ENCODE peak calls at places on chromosomes 16 and 17, in eight cellular contexts. N is endothelial cell of umbilical vein, V is MM.1S, D is IMR-90, P is PC-9, M is mammary epithelial cell, A is fibroblast of lung, T is PC-3. J is an unnamed sample. For H3K9me3, the result is how much of the 10 kb centered on the place peaks cover.

GRCh38 chr17:14341866-14342265 is 41.0 kb downstream of the HS3ST3B1 start:
- DNase-seq in P (no peak), V (no peak), M (no peak), N (no peak), A (no peak), D (no peak), T (no peak), J (no peak)

GRCh38 chr16:85433477-85433876 is 179.6 kb upstream of the GSE1 start:
- DNase-seq in D (no peak), V (no peak), N (no peak), T (no peak), M (no peak), P (no peak), A (no peak), J (no peak)

GRCh38 chr16:87235810-87236515 is 81.2 kb downstream of the C16orf95 start:
- DNase-seq in N (no peak), V (no peak), M (no peak), T (no peak), A (no peak), D (no peak), P (no peak), J (peak)

GRCh38 chr16:22977294-22977697 is 163.3 kb downstream of the HS3ST2 start:
- DNase-seq in A (no peak), D (no peak), T (peak), P (no peak), M (peak), N (peak), V (peak), J (no peak)

GRCh38 chr16:17887963-17888362 is 417.2 kb upstream of the XYLT1 start:
- DNase-seq in V (no peak), M (no peak), D (no peak), T (no peak), P (no peak), N (no peak), A (no peak), J (no peak)

GRCh38 chr17:59418732-59419166 is 87.3 kb downstream of the YPEL2 start:
- DNase-seq in N (no peak), T (no peak), A (no peak), P (no peak), V (no peak), D (no peak), M (no peak), J (no peak)

GRCh38 chr17:75638893-75639292 is 5.7 kb downstream of the SMIM5 start:
- DNase-seq in N (no peak), V (no peak), M (no peak), A (no peak), D (no peak), P (no peak), T (no peak), J (no peak)

GRCh38 chr17:3536736-3537135 is 20.9 kb downstream of the TRPV3 start:
- DNase-seq in D (no peak), P (no peak), M (no peak), V (no peak), A (no peak), T (no peak), N (no peak), J (no peak)

GRCh38 chr17:50056961-50057330 is 1.0 kb downstream of the ITGA3 start:
- DNase-seq in M (peak), P (peak), A (peak), N (peak), D (peak), V (no peak), T (peak), J (no peak)

GRCh38 chr17:54780238-54780637 is 120.4 kb upstream of the TOM1L1 start:
- DNase-seq in T (no peak), M (no peak), P (no peak), D (no peak), N (no peak), V (no peak), A (no peak), J (no peak)

GRCh38 chr17:69884361-69884760 is 190.7 kb upstream of the KCNJ16 start:
- DNase-seq in A (no peak), N (no peak), V (no peak), D (no peak), M (no peak), T (no peak), P (no peak), J (no peak)

GRCh38 chr17:64736804-64737492 is 74.8 kb upstream of the SMURF2 start:
- DNase-seq in M (peak), A (peak), D (peak), T (peak), V (peak), P (peak), N (peak), J (peak)

GRCh38 chr17:5843366-5844026 is 226.7 kb upstream of the WSCD1 start:
- DNase-seq in T (no peak), M (no peak), D (no peak), V (no peak), A (no peak), N (no peak), P (no peak), J (no peak)

GRCh38 chr16:88673685-88674398 is 11.0 kb upstream of the MVD start:
- DNase-seq in A (no peak), V (no peak), P (no peak), M (no peak), N (no peak), T (no peak), D (no peak), J (no peak)

GRCh38 chr17:57406131-57406980 is 150.0 kb downstream of the MSI2 start:
- DNase-seq in N (no peak), D (peak), M (no peak), P (no peak), A (peak), T (peak), V (no peak), J (peak)

GRCh38 chr17:71631483-71631882 is 489.3 kb upstream of the SOX9 start:
- DNase-seq in P (peak), N (no peak), D (peak), A (no peak), V (no peak), T (peak), M (peak), J (no peak)

GRCh38 chr17:82831041-82831817 is 8.6 kb downstream of the ZNF750 start:
- DNase-seq in M (no peak), N (no peak), V (no peak), P (no peak), T (no peak), D (no peak), A (no peak), J (no peak)

GRCh38 chr16:1346422-1347285 is 5.0 kb downstream of the TSR3 start:
- DNase-seq in A (no peak), D (no peak), M (no peak), T (no peak), P (no peak), V (no peak), N (no peak), J (no peak)

GRCh38 chr16:70778901-70779309 is 22.1 kb downstream of the VAC14 start:
- DNase-seq in A (peak), D (peak), P (peak), N (peak), V (no peak), M (peak), T (peak), J (no peak)

GRCh38 chr17:50169121-50169764 is 3.4 kb downstream of the SGCA start:
- DNase-seq in P (peak), V (peak), D (peak), M (peak), N (peak), T (peak), A (peak), J (peak)

GRCh38 chr17:80424261-80424660 is 9.3 kb downstream of the ENDOV start:
- DNase-seq in P (no peak), M (no peak), V (peak), A (no peak), T (no peak), N (no peak), D (no peak), J (no peak)

GRCh38 chr17:7974638-7975131 is 27.7 kb upstream of the GUCY2D start:
- DNase-seq in A (no peak), N (no peak), M (no peak), D (no peak), P (no peak), V (no peak), T (no peak), J (no peak)

GRCh38 chr16:68374251-68374805 is 63.5 kb downstream of the PRMT7 start:
- DNase-seq in D (no peak), P (no peak), A (no peak), V (no peak), T (no peak), M (no peak), N (no peak), J (no peak)

GRCh38 chr17:32903774-32904673 is 23.9 kb upstream of the TMEM98 start:
- DNase-seq in P (no peak), A (no peak), T (no peak), V (no peak), D (no peak), N (no peak), M (no peak), J (no peak)

DNA sequence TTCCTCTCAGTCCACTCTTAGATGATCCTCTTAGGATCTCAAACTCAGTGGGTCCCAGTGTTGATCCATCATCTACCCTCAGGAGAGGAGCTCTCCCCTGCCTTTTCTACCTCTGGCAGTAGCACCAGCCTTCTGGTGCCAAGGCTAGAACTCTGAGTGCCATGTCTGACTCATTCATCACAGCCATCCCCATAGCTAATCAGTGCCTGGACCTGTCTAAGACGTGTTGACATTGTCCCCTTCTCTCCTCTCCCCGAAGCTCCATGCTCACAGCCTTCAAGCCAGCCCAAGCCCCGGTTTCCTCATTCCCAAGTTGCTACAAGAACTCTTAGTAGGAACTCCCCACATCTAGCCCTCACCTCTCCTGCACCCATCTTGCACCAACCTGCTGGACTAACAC is 73.5 kb upstream of the GRIN2A start:
- DNase-seq in D (no peak), N (no peak), M (no peak), A (no peak), T (no peak), V (no peak), P (no peak), J (no peak)
- H2AFZ ChIP-seq in D (no peak), N (no peak), M (peak), A (no peak), T (no peak), V (no peak), P (no peak), J (no peak)

DNA sequence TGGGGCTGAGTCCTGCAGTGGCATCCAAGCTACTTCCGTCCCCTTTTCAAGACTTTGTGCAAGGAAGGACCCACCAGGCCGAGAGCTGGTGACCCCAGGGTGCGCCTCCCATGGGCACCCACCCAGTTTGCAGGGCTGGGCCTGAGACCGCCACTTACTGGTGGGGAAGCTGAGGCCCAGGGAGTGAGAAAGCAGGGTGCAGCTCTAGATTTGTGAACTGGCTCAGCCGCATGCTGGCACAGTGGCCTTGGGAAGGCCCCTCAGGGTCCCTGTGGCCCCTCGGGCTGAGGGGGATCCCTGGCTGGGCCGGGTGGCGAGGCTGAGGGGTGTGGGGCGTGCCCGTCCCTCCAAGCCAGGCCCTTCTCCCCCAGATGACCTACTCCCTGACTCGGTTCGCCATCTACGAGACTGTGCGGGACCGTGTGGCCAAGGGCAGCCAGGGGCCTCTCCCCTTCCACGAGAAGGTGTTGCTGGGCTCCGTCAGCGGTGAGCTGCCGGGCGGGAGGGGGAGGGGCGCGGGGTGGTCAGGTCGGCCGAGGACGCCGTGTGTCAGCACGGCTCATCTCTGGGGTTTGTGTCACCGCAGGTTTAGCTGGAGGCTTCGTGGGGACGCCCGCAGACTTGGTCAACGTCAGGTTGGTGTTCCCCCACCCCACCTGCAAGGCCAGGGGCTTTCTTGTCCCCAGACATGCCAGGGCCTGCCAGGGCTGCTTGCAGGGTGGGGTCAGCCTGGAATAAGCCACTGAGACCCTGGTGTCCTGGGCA is 3.2 kb downstream of the SLC25A10 start:
- DNase-seq in T (no peak), V (no peak), N (no peak), P (no peak), D (no peak), M (no peak), A (no peak), J (no peak)
- H3K4me2 ChIP-seq in T (no peak), V (no peak), N (no peak), P (no peak), D (no peak), M (no peak), A (no peak), J (peak)

DNA sequence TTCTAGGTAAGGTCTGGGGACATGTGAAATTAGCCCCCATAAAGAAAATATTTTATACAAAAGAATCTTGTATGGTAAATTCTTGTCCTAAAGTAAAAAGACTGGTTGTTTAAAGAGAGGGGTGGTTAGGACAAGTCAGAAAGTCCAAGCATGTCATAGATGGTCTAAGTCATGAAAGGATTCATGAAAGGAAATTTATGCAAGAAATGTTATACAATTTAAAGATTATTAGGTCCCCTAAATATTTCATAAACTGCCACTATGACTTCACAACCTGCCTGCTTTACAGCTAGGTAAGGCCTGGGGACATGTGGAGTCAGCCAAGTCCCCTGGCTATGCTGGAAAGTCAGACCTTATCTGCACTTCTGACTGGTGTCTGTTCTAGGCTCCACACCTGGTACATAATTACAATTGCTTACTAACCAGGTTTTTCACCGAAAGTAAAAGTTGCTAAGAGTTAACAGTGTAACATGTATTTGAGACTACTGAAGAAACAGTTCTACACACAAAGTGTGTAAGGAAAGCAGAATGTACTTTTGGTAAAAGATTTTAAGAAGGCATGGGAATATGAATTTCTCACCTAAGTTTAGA is 17.0 kb downstream of the N4BP1 start:
- DNase-seq in V (peak), P (no peak), D (no peak), A (no peak), T (no peak), N (no peak), M (peak), J (peak)
- H3K9me3 ChIP-seq in V (under half), P (under half), D (under half), A (under half), T (under half), N (under half), M (under half), J (half or more)

GRCh38 chr16:69672315-69672997 is 53.9 kb downstream of the NQO1 start:
- DNase-seq in N (no peak), A (no peak), P (no peak), V (no peak), D (no peak), M (no peak), T (no peak), J (no peak)

GRCh38 chr16:69672998-69673713 is 53.2 kb downstream of the NQO1 start:
- DNase-seq in P (no peak), T (no peak), M (no peak), V (no peak), D (peak), N (no peak), A (peak), J (no peak)

GRCh38 chr16:69669577-69669976 is 56.8 kb downstream of the NQO1 start:
- DNase-seq in D (no peak), N (no peak), M (no peak), V (no peak), T (no peak), A (peak), P (no peak), J (no peak)
- H2AFZ ChIP-seq in D (no peak), N (no peak), M (no peak), V (no peak), T (no peak), A (no peak), P (no peak), J (no peak)

DNA sequence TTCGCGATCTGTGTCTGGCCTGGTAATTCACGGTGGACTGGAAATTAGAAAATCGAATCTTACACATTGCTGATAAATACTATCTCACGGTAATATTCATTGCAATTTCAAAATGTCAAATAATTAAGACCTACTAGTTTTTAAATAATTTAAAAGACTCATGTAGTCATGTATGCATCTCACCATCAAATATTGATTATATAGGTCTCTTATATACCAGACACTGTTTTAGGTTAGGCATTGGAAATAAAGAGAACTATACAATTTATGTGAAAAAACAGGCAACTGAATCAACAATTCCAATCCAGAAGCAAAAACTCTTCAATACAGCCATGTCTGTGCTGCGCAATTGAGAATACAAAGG is 7.5 kb upstream of the PIRT start:
- DNase-seq in P (no peak), T (no peak), M (no peak), V (no peak), N (no peak), D (no peak), A (no peak), J (no peak)
- H3K4me2 ChIP-seq in P (no peak), T (peak), M (peak), V (peak), N (no peak), D (no peak), A (no peak), J (peak)

GRCh38 chr16:35194681-35195080 is 1735.3 kb downstream of the TP53TG3F start:
- DNase-seq in A (no peak), M (no peak), P (no peak), V (no peak), T (no peak), D (no peak), N (no peak), J (no peak)

GRCh38 chr16:35196313-35196712 is 1736.9 kb downstream of the TP53TG3F start:
- DNase-seq in M (no peak), N (no peak), P (no peak), T (no peak), D (no peak), V (no peak), A (no peak), J (no peak)

GRCh38 chr16:35197656-35198055 is 1738.2 kb downstream of the TP53TG3F start:
- DNase-seq in A (no peak), P (no peak), M (no peak), N (no peak), D (no peak), T (no peak), V (no peak), J (no peak)

GRCh38 chr16:35195173-35195863 is 1735.9 kb downstream of the TP53TG3F start:
- DNase-seq in D (no peak), A (no peak), P (no peak), V (no peak), M (no peak), T (no peak), N (no peak), J (no peak)

GRCh38 chr16:35195864-35196216 is 1736.4 kb downstream of the TP53TG3F start:
- DNase-seq in A (no peak), P (no peak), M (no peak), V (no peak), T (no peak), D (no peak), N (no peak), J (no peak)
- H3K9me3 ChIP-seq in A (under half), P (under half), M (under half), V (under half), T (under half), D (under half), N (under half), J (under half)

DNA sequence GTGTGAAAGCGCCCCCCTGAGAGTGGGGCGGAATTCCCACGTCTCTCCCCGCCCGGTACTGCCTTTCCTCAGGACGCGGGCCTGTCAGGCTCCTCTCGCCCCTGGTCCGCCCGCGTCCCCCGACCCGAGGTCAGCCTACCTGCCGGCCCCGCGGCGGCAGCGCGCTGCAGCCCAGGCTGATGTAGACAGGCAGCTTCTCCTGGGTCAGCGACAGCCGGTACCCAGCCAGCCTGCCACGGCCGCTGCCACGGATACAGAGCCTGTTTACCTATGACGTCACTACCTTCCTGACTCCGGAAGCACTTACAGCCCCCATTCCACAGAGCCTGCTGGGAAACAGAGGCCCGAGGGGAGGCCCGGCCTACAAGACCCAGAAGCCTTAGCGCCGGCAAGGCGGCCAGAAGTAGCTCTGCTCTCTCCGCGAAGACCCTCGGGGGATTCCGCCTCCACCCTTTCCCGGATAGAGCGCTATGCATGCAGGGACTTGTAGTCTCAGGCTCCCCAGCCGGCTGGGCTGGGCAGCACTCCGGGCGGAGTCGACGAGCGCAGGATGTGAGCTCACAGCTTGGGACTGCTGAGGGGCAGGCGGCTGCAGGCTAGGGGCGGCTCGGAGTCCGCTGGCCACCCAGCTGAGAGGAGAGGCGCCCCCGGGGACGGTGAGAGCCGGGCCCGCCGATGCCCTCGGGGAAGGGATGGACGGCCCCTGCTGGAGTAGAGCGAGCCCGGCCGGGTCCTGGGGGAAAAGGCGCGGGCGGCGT is at the start of the genes IFT20 and TNFAIP1:
- DNase-seq in D (peak), A (peak), T (peak), N (peak), V (peak), P (peak), M (peak), J (peak)
- H2AFZ ChIP-seq in D (peak), A (peak), T (peak), N (peak), V (peak), P (peak), M (peak), J (peak)

J was measured in DND-41.